ENCODE peak calls at places on chromosomes 16 and 17, in seven cellular contexts. W is hypothalamus; V is NCI-H1105; P is CD4-positive, alpha-beta memory T cell; S is stomach; C is activated CD4-positive, alpha-beta T cell treated with anti-CD3 and anti-CD28 coated beads for 1 hour; D is IMR-90. Y is an unnamed sample.

GRCh38 chr16:79390481-79391051 is 210.0 kb downstream of the MAF start:
- DNase-seq in P (no peak), W (no peak), D (no peak), C (no peak), S (no peak), V (no peak), Y (no peak)

GRCh38 chr17:77735341-77736206 is 222.9 kb upstream of the TNRC6C start:
- DNase-seq in D (no peak), P (no peak), S (peak; percentile 40), W (peak; percentile 38), C (no peak), V (peak; percentile 80), Y (peak; percentile 34)

GRCh38 chr16:61576476-61576875 is 459.8 kb downstream of the CDH8 start:
- DNase-seq in P (no peak), S (no peak), C (no peak), D (no peak), W (no peak), V (no peak), Y (no peak)

GRCh38 chr16:76800196-76800595 is 390.8 kb upstream of the MON1B start:
- DNase-seq in C (no peak), D (no peak), V (no peak), W (no peak), P (no peak), S (no peak), Y (no peak)

GRCh38 chr17:33233855-33234228 is 59.3 kb downstream of the ASIC2 start:
- DNase-seq in D (no peak), W (no peak), P (peak; percentile 39), S (no peak), V (no peak), C (no peak), Y (no peak)

GRCh38 chr16:85853641-85854545 is 45.1 kb upstream of the IRF8 start:
- DNase-seq in P (no peak), V (no peak), D (no peak), C (no peak), S (no peak), W (no peak), Y (no peak)

GRCh38 chr17:8053600-8053999 is 14.7 kb downstream of the ALOX15B start:
- DNase-seq in W (no peak), C (no peak), V (no peak), S (no peak), D (no peak), P (no peak), Y (no peak)

GRCh38 chr16:57747496-57747895 is 11.9 kb downstream of the KATNB1 start:
- DNase-seq in C (no peak), V (no peak), S (no peak), W (no peak), P (no peak), D (no peak), Y (no peak)

GRCh38 chr16:77499373-77500285 is 64.8 kb upstream of the ADAMTS18 start:
- DNase-seq in P (no peak), D (no peak), V (no peak), S (no peak), W (no peak), C (no peak), Y (peak; percentile 74)

GRCh38 chr16:69767459-69768229 is 5.5 kb downstream of the WWP2 start:
- DNase-seq in V (no peak), C (no peak), D (no peak), W (no peak), S (no peak), P (no peak), Y (no peak)

GRCh38 chr17:17780941-17781590 is 55.7 kb downstream of the SREBF1 start:
- DNase-seq in S (peak; percentile 52), D (peak; percentile 65), P (no peak), C (no peak), V (no peak), W (no peak), Y (peak; percentile 32)

GRCh38 chr17:77423589-77424451 is 283.1 kb downstream of the SEC14L1 start:
- DNase-seq in W (peak; percentile 71), S (peak; percentile 83), V (no peak), D (peak; percentile 98), P (no peak), C (no peak), Y (peak; percentile 99)

GRCh38 chr17:77666881-77667395 is 291.6 kb upstream of the TNRC6C start:
- DNase-seq in S (no peak), C (peak; percentile 38), W (no peak), D (no peak), P (peak; percentile 84), V (no peak), Y (no peak)

GRCh38 chr17:56309897-56310296 is 156.6 kb downstream of the ANKFN1 start:
- DNase-seq in P (no peak), C (no peak), D (peak; percentile 78), V (no peak), W (no peak), S (no peak), Y (no peak)

GRCh38 chr17:180380-181212 is 854 bp downstream of the DOC2B start:
- DNase-seq in C (no peak), W (peak; percentile 39), D (no peak), S (no peak), V (no peak), P (no peak), Y (no peak)

GRCh38 chr16:278863-279366 is 1.5 kb upstream of the ARHGDIG start:
- DNase-seq in S (peak; percentile 87), C (no peak), W (no peak), D (peak; percentile 17), P (peak; percentile 55), V (peak; percentile 41), Y (peak; percentile 13)

GRCh38 chr16:19755268-19755667 is 37.2 kb downstream of the IQCK start:
- DNase-seq in S (no peak), P (no peak), C (no peak), D (no peak), V (no peak), W (no peak), Y (no peak)

GRCh38 chr17:68101992-68102758 is 66.6 kb downstream of the KPNA2 start:
- DNase-seq in D (no peak), S (peak; percentile 34), C (no peak), W (no peak), P (peak; percentile 20), V (peak; percentile 1), Y (peak; percentile 6)

GRCh38 chr16:56199164-56199563 is 7.9 kb downstream of the GNAO1 start:
- DNase-seq in W (no peak), S (no peak), P (no peak), C (no peak), V (no peak), D (no peak), Y (no peak)

GRCh38 chr17:80424878-80425765 is 10.2 kb downstream of the ENDOV start:
- DNase-seq in D (no peak), S (no peak), V (no peak), W (no peak), C (no peak), P (no peak), Y (no peak)

GRCh38 chr16:69741519-69741918 is 13.2 kb downstream of the NOB1 start:
- DNase-seq in C (no peak), V (no peak), S (no peak), P (no peak), W (no peak), D (peak; percentile 67), Y (peak; percentile 19)

GRCh38 chr16:3028716-3029319 is 5.0 kb downstream of the THOC6 start:
- DNase-seq in W (no peak), S (no peak), P (no peak), V (no peak), C (no peak), D (no peak), Y (no peak)

GRCh38 chr17:60390223-60390622 is 1.7 kb downstream of the USP32 start:
- DNase-seq in W (no peak), P (no peak), C (no peak), D (peak; percentile 47), S (no peak), V (no peak), Y (peak; percentile 85)

GRCh38 chr16:57386381-57386951 is 14.2 kb downstream of the CX3CL1 start:
- DNase-seq in D (peak; percentile 38), C (no peak), W (no peak), V (no peak), P (no peak), S (no peak), Y (peak; percentile 91)

GRCh38 chr16:5072334-5073278 is 963 bp downstream of the ALG1 start:
- DNase-seq in V (no peak), P (no peak), S (no peak), D (no peak), W (no peak), C (no peak), Y (peak; percentile 26)

GRCh38 chr17:58285422-58285810 is 4.7 kb upstream of the MPO start:
- DNase-seq in D (no peak), S (no peak), P (no peak), C (no peak), V (no peak), W (no peak), Y (peak; percentile 19)

GRCh38 chr16:64977211-64977920 is 144.5 kb downstream of the CDH11 start:
- DNase-seq in C (no peak), W (no peak), P (no peak), S (no peak), D (no peak), V (no peak), Y (peak; percentile 33)

GRCh38 chr16:9260665-9261064 is 169.2 kb downstream of the HAPSTR1 start:
- DNase-seq in V (no peak), C (no peak), W (no peak), S (peak; percentile 45), P (no peak), D (no peak), Y (no peak)

GRCh38 chr16:16042076-16042475 is 92.7 kb downstream of the ABCC1 start:
- DNase-seq in P (no peak), S (peak; percentile 93), V (no peak), C (no peak), D (peak; percentile 88), W (no peak), Y (peak; percentile 75)

Y was measured in fibroblast of the aortic adventitia.